ENCODE peak calls at places on chromosomes 6 and 20, in nine cellular contexts. One of them, this sample, is unnamed.
A peak's percentile ranks its signal among the peaks of the same experiment; 100 is the strongest.

GRCh38 chr6:30325150-30325872 is 1.4 kb upstream of the TRIM39 start:
- DNase-seq in HFFc6: peak; percentile 56
- DNase-seq in OCI-M1: peak; percentile 5
- DNase-seq in SW480: no peak
- DNase-seq in T follicular helper cell: peak; percentile 77
- DNase-seq in left colon: peak; percentile 69
- DNase-seq in CD8-positive, alpha-beta memory T cell: no peak
- DNase-seq in iPS-NIHi11: no peak
- DNase-seq in GM13977: peak; percentile 85
- DNase-seq in this sample: peak; percentile 32

GRCh38 chr6:111113731-111114438 is 26.6 kb downstream of the SLC16A10 start:
- DNase-seq in HFFc6: peak; percentile 9
- DNase-seq in OCI-M1: peak; percentile 72
- DNase-seq in SW480: no peak
- DNase-seq in T follicular helper cell: no peak
- DNase-seq in left colon: no peak
- DNase-seq in CD8-positive, alpha-beta memory T cell: no peak
- DNase-seq in iPS-NIHi11: no peak
- DNase-seq in GM13977: no peak
- DNase-seq in this sample: no peak

GRCh38 chr6:95518630-95519227 is 58.6 kb upstream of the MANEA start:
- DNase-seq in HFFc6: no peak
- DNase-seq in OCI-M1: no peak
- DNase-seq in SW480: no peak
- DNase-seq in T follicular helper cell: no peak
- DNase-seq in left colon: no peak
- DNase-seq in CD8-positive, alpha-beta memory T cell: no peak
- DNase-seq in iPS-NIHi11: no peak
- DNase-seq in GM13977: no peak
- DNase-seq in this sample: no peak

GRCh38 chr6:13159295-13159694 is 169.0 kb downstream of the TBC1D7 start:
- DNase-seq in HFFc6: no peak
- DNase-seq in OCI-M1: peak; percentile 23
- DNase-seq in SW480: no peak
- DNase-seq in T follicular helper cell: no peak
- DNase-seq in left colon: no peak
- DNase-seq in CD8-positive, alpha-beta memory T cell: no peak
- DNase-seq in iPS-NIHi11: no peak
- DNase-seq in GM13977: no peak
- DNase-seq in this sample: no peak

GRCh38 chr6:50966986-50967385 is 148.3 kb downstream of the TFAP2B start:
- DNase-seq in HFFc6: no peak
- DNase-seq in OCI-M1: no peak
- DNase-seq in SW480: no peak
- DNase-seq in T follicular helper cell: no peak
- DNase-seq in left colon: no peak
- DNase-seq in CD8-positive, alpha-beta memory T cell: no peak
- DNase-seq in iPS-NIHi11: no peak
- DNase-seq in GM13977: no peak
- DNase-seq in this sample: no peak

GRCh38 chr6:97866616-97867015 is 583.6 kb upstream of the MMS22L start:
- DNase-seq in HFFc6: no peak
- DNase-seq in OCI-M1: no peak
- DNase-seq in SW480: no peak
- DNase-seq in T follicular helper cell: no peak
- DNase-seq in left colon: no peak
- DNase-seq in CD8-positive, alpha-beta memory T cell: no peak
- DNase-seq in iPS-NIHi11: no peak
- DNase-seq in GM13977: no peak
- DNase-seq in this sample: no peak

GRCh38 chr20:1943267-1944002 is 48.2 kb downstream of the SIRPA start:
- DNase-seq in HFFc6: no peak
- DNase-seq in OCI-M1: no peak
- DNase-seq in SW480: peak; percentile 85
- DNase-seq in T follicular helper cell: no peak
- DNase-seq in left colon: no peak
- DNase-seq in CD8-positive, alpha-beta memory T cell: no peak
- DNase-seq in iPS-NIHi11: no peak
- DNase-seq in GM13977: no peak
- DNase-seq in this sample: peak; percentile 52

GRCh38 chr20:38043512-38044300 is 10.2 kb downstream of the RPRD1B start:
- DNase-seq in HFFc6: peak; percentile 90
- DNase-seq in OCI-M1: no peak
- DNase-seq in SW480: peak; percentile 38
- DNase-seq in T follicular helper cell: no peak
- DNase-seq in left colon: no peak
- DNase-seq in CD8-positive, alpha-beta memory T cell: no peak
- DNase-seq in iPS-NIHi11: no peak
- DNase-seq in GM13977: no peak
- DNase-seq in this sample: peak; percentile 55

GRCh38 chr6:39084506-39084905 is 30.5 kb downstream of the SAYSD1 start:
- DNase-seq in HFFc6: no peak
- DNase-seq in OCI-M1: no peak
- DNase-seq in SW480: no peak
- DNase-seq in T follicular helper cell: no peak
- DNase-seq in left colon: no peak
- DNase-seq in CD8-positive, alpha-beta memory T cell: no peak
- DNase-seq in iPS-NIHi11: no peak
- DNase-seq in GM13977: no peak
- DNase-seq in this sample: no peak

This sample was measured in fibroblast of gingiva.